ENCODE peak calls at places on chromosome 10, in six cellular contexts. One of them, this sample, is unnamed.

GRCh38 chr10:109647627-109648026 is 275.7 kb downstream of the XPNPEP1 start:
- DNase-seq in SK-N-SH: no peak
- DNase-seq in PC-3: peak
- DNase-seq in GM23248: no peak
- DNase-seq in GM23338: peak
- DNase-seq in hepatocyte: no peak
- DNase-seq in this sample: peak

GRCh38 chr10:119667562-119668328 is 16.6 kb downstream of the BAG3 start:
- DNase-seq in SK-N-SH: peak
- DNase-seq in PC-3: peak
- DNase-seq in GM23248: peak
- DNase-seq in GM23338: no peak
- DNase-seq in hepatocyte: peak
- DNase-seq in this sample: no peak

GRCh38 chr10:35606423-35606822 is 1.3 kb downstream of the GJD4 start:
- DNase-seq in SK-N-SH: no peak
- DNase-seq in PC-3: peak
- DNase-seq in GM23248: peak
- DNase-seq in GM23338: no peak
- DNase-seq in hepatocyte: no peak
- DNase-seq in this sample: no peak

GRCh38 chr10:69955211-69955805 is 97.3 kb upstream of the MACROH2A2 start:
- DNase-seq in SK-N-SH: no peak
- DNase-seq in PC-3: no peak
- DNase-seq in GM23248: no peak
- DNase-seq in GM23338: peak
- DNase-seq in hepatocyte: no peak
- DNase-seq in this sample: no peak

GRCh38 chr10:17348111-17349008 is 106.0 kb downstream of the ST8SIA6 start:
- DNase-seq in SK-N-SH: peak
- DNase-seq in PC-3: peak
- DNase-seq in GM23248: peak
- DNase-seq in GM23338: peak
- DNase-seq in hepatocyte: peak
- DNase-seq in this sample: no peak

GRCh38 chr10:16491933-16492332 is 29.7 kb downstream of the C1QL3 start:
- DNase-seq in SK-N-SH: peak
- DNase-seq in PC-3: no peak
- DNase-seq in GM23248: no peak
- DNase-seq in GM23338: no peak
- DNase-seq in hepatocyte: no peak
- DNase-seq in this sample: no peak

GRCh38 chr10:95275726-95276366 is 15.0 kb downstream of the PDLIM1 start:
- DNase-seq in SK-N-SH: no peak
- DNase-seq in PC-3: no peak
- DNase-seq in GM23248: peak
- DNase-seq in GM23338: no peak
- DNase-seq in hepatocyte: no peak
- DNase-seq in this sample: no peak

GRCh38 chr10:128599030-128599429 is 472.8 kb upstream of the MKI67 start:
- DNase-seq in SK-N-SH: no peak
- DNase-seq in PC-3: no peak
- DNase-seq in GM23248: no peak
- DNase-seq in GM23338: no peak
- DNase-seq in hepatocyte: no peak
- DNase-seq in this sample: no peak

GRCh38 chr10:94192974-94193373 is 169.8 kb downstream of the NOC3L start:
- DNase-seq in SK-N-SH: no peak
- DNase-seq in PC-3: no peak
- DNase-seq in GM23248: no peak
- DNase-seq in GM23338: no peak
- DNase-seq in hepatocyte: no peak
- DNase-seq in this sample: no peak

GRCh38 chr10:101140084-101140949 is 9.2 kb downstream of the TLX1 start:
- DNase-seq in SK-N-SH: peak
- DNase-seq in PC-3: no peak
- DNase-seq in GM23248: no peak
- DNase-seq in GM23338: peak
- DNase-seq in hepatocyte: no peak
- DNase-seq in this sample: no peak

GRCh38 chr10:104230490-104230889 is 1.7 kb downstream of the CFAP43 start:
- DNase-seq in SK-N-SH: no peak
- DNase-seq in PC-3: no peak
- DNase-seq in GM23248: no peak
- DNase-seq in GM23338: no peak
- DNase-seq in hepatocyte: no peak
- DNase-seq in this sample: no peak

GRCh38 chr10:24822557-24822956 is 98.9 kb upstream of the ARHGAP21 start:
- DNase-seq in SK-N-SH: no peak
- DNase-seq in PC-3: no peak
- DNase-seq in GM23248: peak
- DNase-seq in GM23338: no peak
- DNase-seq in hepatocyte: no peak
- DNase-seq in this sample: no peak

GRCh38 chr10:94217431-94217830 is 145.3 kb downstream of the NOC3L start:
- DNase-seq in SK-N-SH: no peak
- DNase-seq in PC-3: no peak
- DNase-seq in GM23248: peak
- DNase-seq in GM23338: no peak
- DNase-seq in hepatocyte: no peak
- DNase-seq in this sample: no peak

GRCh38 chr10:865924-866576 is 65.5 kb downstream of the LARP4B start:
- DNase-seq in SK-N-SH: no peak
- DNase-seq in PC-3: no peak
- DNase-seq in GM23248: no peak
- DNase-seq in GM23338: no peak
- DNase-seq in hepatocyte: no peak
- DNase-seq in this sample: no peak

GRCh38 chr10:103921750-103922195 is 3.8 kb upstream of the STN1 start:
- DNase-seq in SK-N-SH: no peak
- DNase-seq in PC-3: no peak
- DNase-seq in GM23248: peak
- DNase-seq in GM23338: peak
- DNase-seq in hepatocyte: peak
- DNase-seq in this sample: peak

GRCh38 chr10:112585052-112585451 is 138.0 kb downstream of the VTI1A start:
- DNase-seq in SK-N-SH: no peak
- DNase-seq in PC-3: peak
- DNase-seq in GM23248: peak
- DNase-seq in GM23338: no peak
- DNase-seq in hepatocyte: no peak
- DNase-seq in this sample: no peak

GRCh38 chr10:132812544-132812943 is 26.6 kb upstream of the NKX6-2 start:
- DNase-seq in SK-N-SH: no peak
- DNase-seq in PC-3: no peak
- DNase-seq in GM23248: no peak
- DNase-seq in GM23338: no peak
- DNase-seq in hepatocyte: no peak
- DNase-seq in this sample: no peak
- H3K27ac ChIP-seq in SK-N-SH: no peak
- H3K27ac ChIP-seq in PC-3: no peak
- H3K27ac ChIP-seq in GM23248: no peak
- H3K27ac ChIP-seq in GM23338: no peak
- H3K27ac ChIP-seq in hepatocyte: no peak
- H3K27ac ChIP-seq in this sample: no peak

DNA sequence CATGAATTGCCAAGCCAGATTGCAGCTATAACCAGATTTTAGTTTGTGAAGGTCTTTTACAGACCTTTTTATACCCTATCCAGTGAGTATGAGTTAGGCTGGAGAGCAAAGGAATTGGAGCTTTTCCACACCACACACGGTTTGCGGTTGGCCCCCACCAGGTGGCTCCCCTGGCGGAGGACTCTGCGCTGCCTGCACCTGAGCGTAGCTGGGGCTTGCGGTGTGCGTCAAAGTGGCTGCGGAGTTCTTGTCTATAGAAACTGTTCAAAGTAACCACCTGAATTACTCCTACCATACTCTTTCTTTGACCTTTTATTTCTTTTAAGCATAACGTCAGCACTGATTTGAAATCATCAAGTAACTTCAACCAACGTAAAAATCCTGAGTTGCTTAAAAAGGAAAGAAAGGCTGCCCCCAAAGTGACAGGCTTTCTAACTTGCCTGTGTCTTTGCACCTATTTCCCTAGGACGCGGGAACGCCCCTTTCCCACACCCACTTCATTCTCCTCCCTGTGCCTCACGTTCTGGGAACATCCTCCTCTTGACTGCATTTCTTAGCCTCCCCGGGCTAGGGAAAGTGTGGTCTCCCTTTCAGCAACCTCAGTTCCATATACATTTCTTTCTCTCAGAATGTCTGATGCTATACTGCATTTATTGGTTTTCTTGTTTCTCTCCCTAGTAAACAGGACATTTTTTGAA is 47.6 kb upstream of the TMEM72 start:
- DNase-seq in SK-N-SH: no peak
- DNase-seq in PC-3: peak
- DNase-seq in GM23248: peak
- DNase-seq in GM23338: peak
- DNase-seq in hepatocyte: peak
- DNase-seq in this sample: no peak
- H3K4me2 ChIP-seq in SK-N-SH: no peak
- H3K4me2 ChIP-seq in PC-3: peak
- H3K4me2 ChIP-seq in GM23248: peak
- H3K4me2 ChIP-seq in GM23338: peak
- H3K4me2 ChIP-seq in hepatocyte: peak
- H3K4me2 ChIP-seq in this sample: no peak

GRCh38 chr10:114879093-114879492 is 57.5 kb downstream of the FHIP2A start:
- DNase-seq in SK-N-SH: no peak
- DNase-seq in PC-3: no peak
- DNase-seq in GM23248: peak
- DNase-seq in GM23338: no peak
- DNase-seq in hepatocyte: no peak
- DNase-seq in this sample: no peak

GRCh38 chr10:114881916-114882315 is 56.1 kb upstream of the TRUB1 start:
- DNase-seq in SK-N-SH: no peak
- DNase-seq in PC-3: no peak
- DNase-seq in GM23248: no peak
- DNase-seq in GM23338: no peak
- DNase-seq in hepatocyte: peak
- DNase-seq in this sample: no peak

GRCh38 chr10:114881462-114881861 is 56.5 kb upstream of the TRUB1 start:
- DNase-seq in SK-N-SH: no peak
- DNase-seq in PC-3: no peak
- DNase-seq in GM23248: no peak
- DNase-seq in GM23338: no peak
- DNase-seq in hepatocyte: no peak
- DNase-seq in this sample: no peak

GRCh38 chr10:114877301-114877644 is 55.7 kb downstream of the FHIP2A start:
- DNase-seq in SK-N-SH: no peak
- DNase-seq in PC-3: no peak
- DNase-seq in GM23248: no peak
- DNase-seq in GM23338: no peak
- DNase-seq in hepatocyte: no peak
- DNase-seq in this sample: no peak

GRCh38 chr10:114879541-114880158 is 58.1 kb downstream of the FHIP2A start:
- DNase-seq in SK-N-SH: peak
- DNase-seq in PC-3: peak
- DNase-seq in GM23248: peak
- DNase-seq in GM23338: peak
- DNase-seq in hepatocyte: peak
- DNase-seq in this sample: peak
- TF ChIP-seq EZH2phosphoT487 in SK-N-SH: no peak
- TF ChIP-seq EZH2phosphoT487 in PC-3: no peak
- TF ChIP-seq EZH2phosphoT487 in GM23248: no peak
- TF ChIP-seq EZH2phosphoT487 in GM23338: no peak
- TF ChIP-seq EZH2phosphoT487 in hepatocyte: no peak
- TF ChIP-seq EZH2phosphoT487 in this sample: no peak

GRCh38 chr10:91775731-91776130 is 22.5 kb upstream of the TNKS2 start:
- DNase-seq in SK-N-SH: no peak
- DNase-seq in PC-3: no peak
- DNase-seq in GM23248: no peak
- DNase-seq in GM23338: no peak
- DNase-seq in hepatocyte: no peak
- DNase-seq in this sample: no peak

GRCh38 chr10:91778485-91778884 is 19.7 kb upstream of the TNKS2 start:
- DNase-seq in SK-N-SH: no peak
- DNase-seq in PC-3: no peak
- DNase-seq in GM23248: no peak
- DNase-seq in GM23338: peak
- DNase-seq in hepatocyte: no peak
- DNase-seq in this sample: no peak

GRCh38 chr10:91776266-91776665 is 22.0 kb upstream of the TNKS2 start:
- DNase-seq in SK-N-SH: no peak
- DNase-seq in PC-3: no peak
- DNase-seq in GM23248: no peak
- DNase-seq in GM23338: no peak
- DNase-seq in hepatocyte: no peak
- DNase-seq in this sample: no peak

GRCh38 chr10:91782539-91782938 is 15.7 kb upstream of the TNKS2 start:
- DNase-seq in SK-N-SH: no peak
- DNase-seq in PC-3: no peak
- DNase-seq in GM23248: no peak
- DNase-seq in GM23338: no peak
- DNase-seq in hepatocyte: no peak
- DNase-seq in this sample: no peak

GRCh38 chr10:91779011-91779605 is 19.1 kb upstream of the TNKS2 start:
- DNase-seq in SK-N-SH: no peak
- DNase-seq in PC-3: peak
- DNase-seq in GM23248: peak
- DNase-seq in GM23338: no peak
- DNase-seq in hepatocyte: no peak
- DNase-seq in this sample: no peak
- H3K27ac ChIP-seq in SK-N-SH: no peak
- H3K27ac ChIP-seq in PC-3: peak
- H3K27ac ChIP-seq in GM23248: no peak
- H3K27ac ChIP-seq in GM23338: no peak
- H3K27ac ChIP-seq in hepatocyte: no peak
- H3K27ac ChIP-seq in this sample: no peak

GRCh38 chr10:78045237-78045636 is 11.6 kb downstream of the RPS24 start:
- DNase-seq in SK-N-SH: no peak
- DNase-seq in PC-3: peak
- DNase-seq in GM23248: no peak
- DNase-seq in GM23338: peak
- DNase-seq in hepatocyte: no peak
- DNase-seq in this sample: peak
- H3K4me2 ChIP-seq in SK-N-SH: no peak
- H3K4me2 ChIP-seq in PC-3: no peak
- H3K4me2 ChIP-seq in GM23248: no peak
- H3K4me2 ChIP-seq in GM23338: no peak
- H3K4me2 ChIP-seq in hepatocyte: no peak
- H3K4me2 ChIP-seq in this sample: peak